ENCODE peak calls at places on chromosomes 1 and 21, in seven cellular contexts. L is esophagus muscularis mucosa, C is uterus, M is IMR-90, F is transverse colon, A is suprapubic skin, O is ovary. D is an unnamed sample.

GRCh38 chr1:165764277-165764676 is 4.4 kb downstream of the TMCO1 start:
- DNase-seq in M (no peak), O (no peak), A (no peak), C (no peak), L (no peak), F (no peak), D (no peak)

GRCh38 chr1:196309386-196309785 is 298.9 kb downstream of the KCNT2 start:
- DNase-seq in A (no peak), L (no peak), M (peak; percentile 68), C (no peak), O (no peak), F (no peak), D (no peak)

GRCh38 chr1:19359357-19359756 is 47.2 kb downstream of the SLC66A1 start:
- DNase-seq in M (no peak), F (no peak), A (no peak), C (no peak), O (no peak), L (no peak), D (no peak)

GRCh38 chr1:248850536-248851251 is 8.2 kb downstream of the ZNF692 start:
- DNase-seq in A (no peak), C (no peak), F (no peak), L (no peak), O (no peak), M (no peak), D (no peak)

GRCh38 chr1:160210563-160210962 is 5.4 kb downstream of the PEA15 start:
- DNase-seq in O (no peak), F (no peak), M (no peak), L (no peak), A (peak; percentile 67), C (no peak), D (no peak)

GRCh38 chr21:42356036-42356435 is 5.2 kb upstream of the TFF2 start:
- DNase-seq in O (no peak), C (no peak), M (no peak), L (no peak), A (no peak), F (no peak), D (no peak)

GRCh38 chr1:89904219-89904980 is 83.6 kb downstream of the LRRC8D start:
- DNase-seq in F (no peak), A (no peak), C (no peak), O (no peak), L (no peak), M (no peak), D (no peak)

GRCh38 chr1:226889616-226890330 is 19.4 kb downstream of the PSEN2 start:
- DNase-seq in F (no peak), A (no peak), L (no peak), M (no peak), C (no peak), O (no peak), D (no peak)

GRCh38 chr1:153649137-153649866 is 9.2 kb upstream of the SNAPIN start:
- DNase-seq in A (peak; percentile 73), M (no peak), C (no peak), O (no peak), F (no peak), L (no peak), D (no peak)

GRCh38 chr1:77063118-77063517 is 156.1 kb downstream of the PIGK start:
- DNase-seq in L (peak; percentile 78), M (no peak), O (no peak), A (no peak), C (no peak), F (no peak), D (no peak)

GRCh38 chr1:205360166-205360565 is 3.4 kb upstream of the KLHDC8A start:
- DNase-seq in M (no peak), C (no peak), A (no peak), F (no peak), L (no peak), O (no peak), D (no peak)

GRCh38 chr1:54325705-54326461 is 80.3 kb downstream of the SSBP3 start:
- DNase-seq in A (no peak), O (peak; percentile 28), C (no peak), F (no peak), L (no peak), M (no peak), D (no peak)

GRCh38 chr1:116918714-116919357 is 9.1 kb downstream of the PTGFRN start:
- DNase-seq in M (no peak), C (no peak), O (no peak), F (no peak), A (no peak), L (no peak), D (no peak)

GRCh38 chr1:114510235-114511047 is 562 bp downstream of the TRIM33 start:
- DNase-seq in A (peak; percentile 82), O (peak; percentile 45), F (peak; percentile 51), C (peak; percentile 37), M (peak; percentile 30), L (no peak), D (peak; percentile 23)

DNA sequence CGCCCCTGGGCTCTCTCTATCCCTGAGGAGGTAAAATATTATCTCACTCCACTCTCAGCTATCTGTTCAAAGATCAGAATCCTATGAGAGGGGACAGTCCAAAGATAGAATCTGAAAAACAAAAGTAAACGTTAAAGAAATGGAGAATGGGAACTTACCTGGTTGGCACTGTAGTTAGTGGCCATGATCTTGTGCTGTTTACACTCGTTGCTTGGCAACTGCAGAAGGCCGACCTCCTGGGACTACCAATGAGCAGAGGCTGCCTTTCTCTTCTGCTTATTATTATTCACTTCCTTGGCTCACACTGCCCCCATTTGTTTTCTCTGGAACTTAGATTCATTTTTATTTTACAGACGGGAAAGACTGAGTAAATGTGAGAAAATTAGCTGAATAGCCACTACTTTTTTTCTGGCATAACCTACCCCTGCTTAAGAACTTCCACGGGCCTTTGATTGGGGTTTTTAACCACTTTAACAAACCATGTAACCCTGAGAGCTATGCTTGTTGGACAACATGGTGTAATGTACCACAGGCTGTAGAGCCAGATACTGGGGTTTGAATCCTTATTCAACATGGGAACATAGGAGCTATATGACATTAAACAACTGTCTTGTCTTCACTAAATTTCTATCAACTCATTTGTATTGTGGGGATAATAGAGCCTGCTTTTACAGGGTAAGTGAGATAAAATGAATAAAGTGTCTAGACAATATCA is at the start of gene CFAP126:
- DNase-seq in L (no peak), O (peak; percentile 68), A (no peak), M (peak; percentile 70), C (no peak), F (peak; percentile 38), D (peak; percentile 61)
- TF ChIP-seq CTCF in L (peak; percentile 27), O (no peak), A (no peak), M (peak; percentile 11), C (peak; percentile 9), F (no peak), D (peak; percentile 24)

DNA sequence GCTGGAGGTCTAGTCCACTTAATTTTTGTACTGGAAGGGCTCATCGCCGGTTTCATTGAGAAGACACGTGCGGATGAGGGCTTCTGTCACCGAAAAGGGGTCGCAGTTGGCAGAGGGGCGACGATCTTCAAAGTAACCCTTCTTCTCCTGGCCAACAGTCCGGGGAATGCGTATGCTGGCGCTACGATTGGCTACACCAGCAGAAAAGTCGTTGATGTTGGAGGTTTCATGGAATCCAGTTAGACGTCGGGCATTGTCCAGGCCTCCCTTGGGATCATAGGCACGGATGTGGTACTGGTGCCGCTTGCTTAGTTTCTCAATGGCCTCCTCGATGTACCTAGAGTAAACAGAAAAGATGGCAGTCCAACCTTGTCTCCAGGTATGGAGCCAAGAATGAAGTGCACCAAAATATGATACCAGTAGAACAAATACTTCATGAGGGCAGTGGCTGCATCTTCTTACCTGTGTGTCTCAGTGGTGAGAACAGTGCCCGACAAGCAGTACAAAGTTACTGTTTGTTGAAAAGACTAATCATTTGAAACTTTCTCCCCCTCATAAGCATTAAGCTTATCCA is 7.1 kb downstream of the GLUL start:
- DNase-seq in C (no peak), M (no peak), F (no peak), A (peak; percentile 45), O (no peak), L (no peak), D (no peak)
- H3K4me1 ChIP-seq in C (no peaks in the 10 kb centered on the region), M (no peaks in the 10 kb centered on the region), F (peaks cover 36% of the 10 kb centered on the region), A (peaks cover 28% of the 10 kb centered on the region), O (peaks cover 8% of the 10 kb centered on the region), L (peaks cover 44% of the 10 kb centered on the region), D (peaks cover 2% of the 10 kb centered on the region)

GRCh38 chr1:39933956-39934941 is 20.7 kb upstream of the MFSD2A start:
- DNase-seq in F (peak; percentile 88), A (peak; percentile 93), L (no peak), O (peak; percentile 65), M (peak; percentile 91), C (peak; percentile 94), D (no peak)
- TF ChIP-seq POLR2A in F (peak; percentile 13), A (no peak), L (no peak), O (no peak), M (no peak), C (no peak), D (no peak)

DNA sequence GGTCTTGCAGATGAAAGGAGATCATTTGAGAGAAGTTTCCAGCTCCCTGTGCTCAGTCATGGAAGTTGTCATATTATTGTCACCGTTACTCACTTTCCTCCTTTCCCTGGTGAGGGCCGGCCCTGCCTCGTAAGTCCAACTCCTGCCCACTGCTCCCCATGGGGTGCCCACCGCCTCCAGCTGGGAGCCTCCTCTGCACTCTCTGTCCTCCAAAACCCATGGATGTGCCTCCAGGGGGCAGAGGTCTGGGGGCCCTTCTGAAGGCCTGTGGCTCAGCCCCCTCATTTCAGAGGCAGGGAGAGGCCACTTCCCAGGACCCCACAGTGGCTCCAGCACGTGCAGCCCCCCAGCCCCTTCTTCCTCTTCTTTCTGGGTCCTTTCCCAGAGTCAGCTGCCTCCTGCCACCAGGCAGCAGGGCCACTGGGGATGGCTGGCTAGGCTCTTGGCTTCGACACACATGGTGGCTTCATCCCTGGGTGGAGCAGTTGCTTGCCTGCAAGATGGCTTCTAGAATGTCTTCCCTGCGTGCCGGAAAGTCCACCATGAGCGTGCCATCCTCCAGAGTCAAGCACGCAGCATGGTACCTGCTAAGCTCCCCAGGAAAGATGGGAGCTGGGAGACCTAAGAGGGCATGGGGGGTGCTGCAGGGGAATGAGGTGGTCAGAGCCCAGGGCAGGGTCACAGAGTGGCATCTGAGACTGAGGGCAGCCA is 98.0 kb upstream of the RUNX3 start:
- DNase-seq in C (no peak), L (no peak), M (no peak), F (no peak), O (no peak), A (no peak), D (no peak)
- TF ChIP-seq CTCF in C (no peak), L (no peak), M (no peak), F (no peak), O (no peak), A (no peak), D (no peak)

GRCh38 chr1:223837206-223837605 is 8.5 kb downstream of the TP53BP2 start:
- DNase-seq in O (no peak), L (no peak), A (no peak), F (no peak), C (no peak), M (peak; percentile 55), D (no peak)

GRCh38 chr1:223837687-223838086 is 8.1 kb downstream of the TP53BP2 start:
- DNase-seq in M (no peak), C (no peak), O (no peak), F (no peak), A (no peak), L (no peak), D (no peak)

GRCh38 chr1:223836586-223836985 is 9.2 kb downstream of the TP53BP2 start:
- DNase-seq in F (no peak), C (no peak), M (no peak), A (no peak), O (no peak), L (no peak), D (no peak)

GRCh38 chr1:223840254-223840653 is 5.5 kb downstream of the TP53BP2 start:
- DNase-seq in M (no peak), L (no peak), C (no peak), O (no peak), A (no peak), F (no peak), D (no peak)

GRCh38 chr1:223838125-223838854 is 7.5 kb downstream of the TP53BP2 start:
- DNase-seq in L (no peak), M (no peak), O (no peak), C (no peak), A (no peak), F (no peak), D (no peak)
- H3K4me1 ChIP-seq in L (peaks cover 64% of the 10 kb centered on the region), M (peaks cover 27% of the 10 kb centered on the region), O (peaks cover 5% of the 10 kb centered on the region), C (no peaks in the 10 kb centered on the region), A (peaks cover 39% of the 10 kb centered on the region), F (peaks cover 68% of the 10 kb centered on the region), D (peaks cover 4% of the 10 kb centered on the region)

D was measured in breast epithelium.